ENCODE peak calls at places on chromosome 11, in ten cellular contexts. U is DMS 273 treated with DMSO at 0.1 percent for 48 hours; O is transverse colon; A is effector memory CD8-positive, alpha-beta T cell; N is prostate gland; E is stimulated activated CD4-positive, alpha-beta T cell treated with anti-CD3 and anti-CD28 coated beads, Interleukin-15, amount 100 ng/mL, for 48 hours; B is astrocyte; H is nucleus accumbens; T is GM20000; G is iPS DF 6.9. S is an unnamed sample.

GRCh38 chr11:95426823-95427462 is 195.9 kb upstream of the SESN3 start:
- DNase-seq in H (no peak), A (no peak), B (no peak), U (no peak), N (no peak), T (no peak), O (no peak), G (no peak), E (no peak), S (no peak)

GRCh38 chr11:93059074-93059957 is 89.9 kb downstream of the MTNR1B start:
- DNase-seq in E (no peak), A (no peak), U (no peak), G (no peak), T (no peak), H (no peak), O (no peak), N (no peak), B (peak), S (no peak)

GRCh38 chr11:128521697-128522062 is 65.7 kb downstream of the ETS1 start:
- DNase-seq in H (no peak), O (no peak), N (no peak), T (no peak), G (no peak), E (no peak), B (no peak), U (no peak), A (no peak), S (no peak)

GRCh38 chr11:32094931-32095330 is 4.1 kb downstream of the RCN1 start:
- DNase-seq in E (no peak), N (no peak), H (no peak), T (no peak), O (no peak), U (no peak), B (no peak), G (no peak), A (no peak), S (no peak)

GRCh38 chr11:94725071-94725470 is 43.1 kb upstream of the AMOTL1 start:
- DNase-seq in B (no peak), H (no peak), G (no peak), O (no peak), E (no peak), U (no peak), T (no peak), N (no peak), A (no peak), S (no peak)

GRCh38 chr11:106021967-106022794 is at the start of gene MSANTD4:
- DNase-seq in E (peak), T (peak), U (peak), B (peak), A (peak), N (peak), O (peak), H (peak), G (peak), S (peak)

GRCh38 chr11:102882389-102883024 is 7.7 kb upstream of the MMP12 start:
- DNase-seq in T (peak), G (no peak), H (no peak), U (no peak), N (no peak), E (no peak), O (no peak), A (no peak), B (peak), S (no peak)

GRCh38 chr11:29208117-29208516 is 808.7 kb downstream of the KCNA4 start:
- DNase-seq in B (peak), H (no peak), O (no peak), N (no peak), A (no peak), T (no peak), G (no peak), U (no peak), E (no peak), S (no peak)

GRCh38 chr11:77598195-77598594 is 8.4 kb downstream of the AQP11 start:
- DNase-seq in H (no peak), O (no peak), E (no peak), N (peak), G (no peak), A (no peak), T (no peak), U (no peak), B (no peak), S (no peak)

GRCh38 chr11:78931891-78932290 is 357.2 kb upstream of the NARS2 start:
- DNase-seq in E (no peak), T (no peak), G (no peak), U (no peak), B (no peak), O (no peak), N (no peak), A (no peak), H (no peak), S (no peak)

GRCh38 chr11:106644824-106645223 is 373.5 kb downstream of the GUCY1A2 start:
- DNase-seq in H (no peak), G (no peak), T (no peak), E (no peak), O (no peak), B (peak), N (no peak), A (no peak), U (no peak), S (no peak)

GRCh38 chr11:76030286-76030685 is 176.0 kb downstream of the WNT11 start:
- DNase-seq in T (no peak), H (no peak), U (no peak), O (no peak), E (no peak), G (no peak), B (peak), A (no peak), N (no peak), S (no peak)

GRCh38 chr11:76610371-76610770 is 60.2 kb downstream of the LRRC32 start:
- DNase-seq in U (no peak), A (no peak), N (no peak), G (no peak), B (no peak), E (no peak), H (no peak), T (no peak), O (no peak), S (no peak)

GRCh38 chr11:100584201-100584600 is 102.9 kb upstream of the ARHGAP42 start:
- DNase-seq in B (no peak), T (no peak), E (no peak), U (no peak), H (no peak), N (no peak), G (no peak), O (no peak), A (no peak), S (no peak)

GRCh38 chr11:120863359-120863758 is 160.5 kb upstream of the TBCEL start:
- DNase-seq in U (no peak), E (no peak), H (no peak), O (no peak), N (no peak), G (no peak), T (no peak), B (peak), A (no peak), S (no peak)

GRCh38 chr11:1644601-1645356 is 15.2 kb downstream of the KRTAP5-5 start:
- DNase-seq in B (no peak), O (no peak), A (no peak), E (no peak), H (no peak), N (no peak), G (no peak), T (no peak), U (no peak), S (no peak)

GRCh38 chr11:27642954-27643353 is 57.3 kb downstream of the BDNF start:
- DNase-seq in A (no peak), T (no peak), B (no peak), E (no peak), O (no peak), U (no peak), G (no peak), H (no peak), N (no peak), S (no peak)

GRCh38 chr11:77206264-77207018 is 78.4 kb downstream of the MYO7A start:
- DNase-seq in N (no peak), G (no peak), T (no peak), H (no peak), B (no peak), A (no peak), U (no peak), O (no peak), E (no peak), S (peak)

GRCh38 chr11:79081441-79082124 is 359.2 kb downstream of the TENM4 start:
- DNase-seq in E (no peak), T (no peak), G (no peak), N (no peak), U (no peak), B (peak), A (no peak), H (peak), O (no peak), S (no peak)

GRCh38 chr11:134611537-134611936 is 199.5 kb upstream of the B3GAT1 start:
- DNase-seq in E (no peak), G (no peak), H (no peak), O (no peak), T (no peak), U (no peak), N (no peak), A (no peak), B (no peak), S (no peak)

GRCh38 chr11:17734986-17735822 is 623 bp downstream of the KCNC1 start:
- DNase-seq in U (no peak), B (peak), A (no peak), N (peak), E (no peak), O (peak), H (no peak), T (peak), G (no peak), S (no peak)

GRCh38 chr11:3220101-3220500 is 1.5 kb upstream of the MRGPRG start:
- DNase-seq in T (no peak), N (no peak), U (no peak), O (peak), A (no peak), B (no peak), E (no peak), G (no peak), H (no peak), S (no peak)

GRCh38 chr11:77173494-77173893 is 45.4 kb downstream of the MYO7A start:
- DNase-seq in A (no peak), B (no peak), G (no peak), E (no peak), H (no peak), O (no peak), U (no peak), T (no peak), N (no peak), S (no peak)

GRCh38 chr11:2428322-2428795 is 16.0 kb downstream of the TRPM5 start:
- DNase-seq in B (peak), O (peak), U (no peak), A (peak), T (peak), E (peak), H (no peak), G (no peak), N (peak), S (no peak)

GRCh38 chr11:47904808-47905207 is 56.7 kb upstream of the NUP160 start:
- DNase-seq in B (no peak), U (no peak), E (no peak), H (no peak), N (no peak), G (no peak), O (no peak), A (no peak), T (no peak), S (no peak)